ENCODE peak calls at places on chromosomes 3 and 15, in four cellular contexts. H is fibroblast of mammary gland, S is AG09309, L is IMR-90. R is an unnamed sample.

GRCh38 chr15:67329984-67330733 is 75.6 kb downstream of the IQCH start:
- DNase-seq in H (no peak), S (no peak), L (no peak), R (no peak)

GRCh38 chr3:16595778-16596177 is 9.4 kb downstream of the DAZL start:
- DNase-seq in H (peak; percentile 30), S (no peak), L (no peak), R (no peak)

GRCh38 chr3:145882416-145882815 is 278.6 kb downstream of the PLOD2 start:
- DNase-seq in H (peak; percentile 64), S (peak; percentile 18), L (no peak), R (no peak)

GRCh38 chr3:114022145-114022544 is 34.2 kb downstream of the CCDC191 start:
- DNase-seq in H (no peak), S (no peak), L (no peak), R (peak; percentile 1)

GRCh38 chr3:53478166-53478830 is 16.1 kb upstream of the CACNA1D start:
- DNase-seq in H (no peak), S (no peak), L (no peak), R (no peak)

GRCh38 chr3:58526124-58526957 is 10.6 kb downstream of the ACOX2 start:
- DNase-seq in H (peak; percentile 96), S (peak; percentile 81), L (peak; percentile 94), R (peak; percentile 89)

GRCh38 chr3:47210863-47211405 is 47.0 kb upstream of the SETD2 start:
- DNase-seq in H (no peak), S (no peak), L (no peak), R (no peak)

GRCh38 chr3:14170569-14171159 is 7.7 kb downstream of the XPC start:
- DNase-seq in H (peak; percentile 67), S (peak; percentile 69), L (peak; percentile 90), R (peak; percentile 89)

GRCh38 chr3:130905551-130905950 is 11.7 kb downstream of the ATP2C1 start:
- DNase-seq in H (peak; percentile 63), S (peak; percentile 69), L (peak; percentile 52), R (peak; percentile 48)

GRCh38 chr3:43948013-43948412 is 257.3 kb downstream of the ABHD5 start:
- DNase-seq in H (peak; percentile 38), S (no peak), L (no peak), R (no peak)

GRCh38 chr15:75942464-75942863 is 38.8 kb downstream of the FBXO22 start:
- DNase-seq in H (no peak), S (no peak), L (no peak), R (no peak)

GRCh38 chr15:31392761-31393401 is 66.2 kb downstream of the KLF13 start:
- DNase-seq in H (no peak), S (no peak), L (no peak), R (no peak)

GRCh38 chr15:49026700-49027099 is 19.5 kb downstream of the SECISBP2L start:
- DNase-seq in H (no peak), S (no peak), L (no peak), R (no peak)

GRCh38 chr3:54660599-54661210 is 267.2 kb downstream of the LRTM1 start:
- DNase-seq in H (no peak), S (peak; percentile 4), L (no peak), R (no peak)

GRCh38 chr15:74295800-74296199 is 59.7 kb downstream of the CCDC33 start:
- DNase-seq in H (no peak), S (no peak), L (no peak), R (no peak)

GRCh38 chr3:81718311-81718710 is 43.1 kb downstream of the GBE1 start:
- DNase-seq in H (no peak), S (no peak), L (no peak), R (no peak)

GRCh38 chr15:72380743-72381142 is 4.9 kb upstream of the HEXA start:
- DNase-seq in H (no peak), S (no peak), L (no peak), R (no peak)

GRCh38 chr15:72379856-72380255 is 4.0 kb upstream of the HEXA start:
- DNase-seq in H (no peak), S (no peak), L (no peak), R (no peak)

DNA sequence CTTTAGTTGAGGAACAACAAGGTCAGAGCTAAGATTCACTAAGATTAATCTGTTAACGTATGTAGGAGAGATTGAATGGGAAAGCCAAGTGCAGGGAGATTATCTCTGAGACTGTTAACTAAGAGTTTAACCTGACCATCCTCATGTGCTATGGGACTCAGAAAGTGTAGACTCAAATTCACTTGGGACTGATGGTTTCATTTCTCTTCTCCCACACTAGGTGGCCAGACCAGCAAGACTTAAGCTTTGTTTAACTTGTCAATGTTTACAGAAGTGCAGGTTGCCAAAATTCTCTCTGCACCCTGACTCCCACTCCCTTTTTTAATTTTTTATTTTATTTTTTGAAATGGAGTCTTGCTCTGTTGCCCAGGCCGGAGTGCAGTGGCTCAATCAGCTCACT is 6.3 kb upstream of the HEXA start:
- DNase-seq in H (no peak), S (no peak), L (no peak), R (peak; percentile 10)
- TF ChIP-seq CTCF in H (peak; percentile 14), S (peak; percentile 36), L (peak; percentile 16), R (peak; percentile 59)

GRCh38 chr15:39578851-39579486 is 1.9 kb upstream of the THBS1 start:
- DNase-seq in H (peak; percentile 13), S (peak; percentile 11), L (peak; percentile 52), R (peak; percentile 20)
- TF ChIP-seq CTCF in H (no peak), S (peak; percentile 27), L (peak; percentile 24), R (peak; percentile 50)

DNA sequence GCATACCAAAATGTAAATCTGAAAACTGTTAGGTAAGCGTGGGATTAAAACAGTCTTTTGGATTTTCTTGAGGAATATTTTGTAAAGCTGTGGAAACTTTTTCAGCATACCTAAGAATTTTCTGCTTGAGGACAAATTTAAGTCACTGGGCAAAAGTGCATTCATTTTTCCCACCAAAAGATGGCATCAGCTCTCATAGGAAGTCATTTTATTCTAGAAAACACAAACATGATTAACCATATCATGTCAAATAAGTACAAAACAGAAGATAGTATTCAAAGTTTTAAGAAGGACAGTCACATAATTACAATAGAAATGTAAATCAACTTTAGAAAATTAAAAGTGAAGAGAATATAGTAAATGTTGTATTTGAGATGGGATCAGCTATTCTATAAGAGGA is 63.5 kb downstream of the SLC49A4 start:
- DNase-seq in H (peak; percentile 52), S (no peak), L (peak; percentile 25), R (peak; percentile 30)
- TF ChIP-seq CTCF in H (peak; percentile 46), S (peak; percentile 31), L (peak; percentile 31), R (peak; percentile 70)

GRCh38 chr15:58267026-58267425 is 128.8 kb downstream of the AQP9 start:
- DNase-seq in H (no peak), S (no peak), L (no peak), R (no peak)

GRCh38 chr15:58271410-58271809 is 133.2 kb downstream of the AQP9 start:
- DNase-seq in H (no peak), S (no peak), L (no peak), R (no peak)

GRCh38 chr15:58273104-58273503 is 134.9 kb downstream of the AQP9 start:
- DNase-seq in H (no peak), S (no peak), L (no peak), R (no peak)

GRCh38 chr15:58269455-58270414 is 131.6 kb downstream of the AQP9 start:
- DNase-seq in H (peak; percentile 68), S (peak; percentile 24), L (peak; percentile 71), R (peak; percentile 30)

DNA sequence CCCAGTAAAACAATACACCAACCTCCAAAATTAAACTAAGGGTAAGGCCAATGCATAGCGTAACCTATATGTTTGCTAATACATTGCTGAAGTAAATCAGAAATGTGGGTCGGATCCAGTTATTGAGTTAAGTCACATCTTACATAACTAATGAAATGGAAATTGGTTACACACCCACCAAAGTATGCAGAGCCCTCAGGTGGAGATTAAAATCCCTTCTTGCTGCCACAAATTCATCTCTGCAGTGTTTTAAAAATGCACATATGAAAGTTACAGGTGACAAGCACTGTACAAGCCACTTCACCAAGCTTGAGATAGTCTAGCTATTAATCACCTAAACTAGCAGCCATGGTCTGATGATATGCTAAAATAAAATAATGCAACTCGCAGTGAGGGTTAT is 130.6 kb downstream of the AQP9 start:
- DNase-seq in H (no peak), S (no peak), L (no peak), R (no peak)
- TF ChIP-seq CTCF in H (no peak), S (no peak), L (no peak), R (no peak)

GRCh38 chr3:107441617-107442016 is 64.4 kb downstream of the CCDC54 start:
- DNase-seq in H (peak; percentile 30), S (no peak), L (peak; percentile 33), R (no peak)
- TF ChIP-seq CTCF in H (no peak), S (no peak), L (no peak), R (no peak)

GRCh38 chr3:12753275-12754028 is 5.6 kb downstream of the TMEM40 start:
- DNase-seq in H (no peak), S (no peak), L (no peak), R (no peak)

GRCh38 chr3:12754315-12754714 is 4.7 kb downstream of the TMEM40 start:
- DNase-seq in H (no peak), S (no peak), L (no peak), R (no peak)

GRCh38 chr3:12756635-12757034 is 2.4 kb downstream of the TMEM40 start:
- DNase-seq in H (no peak), S (no peak), L (no peak), R (no peak)

GRCh38 chr3:12756185-12756584 is 2.9 kb downstream of the TMEM40 start:
- DNase-seq in H (no peak), S (no peak), L (no peak), R (no peak)

GRCh38 chr3:12755754-12756153 is 3.3 kb downstream of the TMEM40 start:
- DNase-seq in H (no peak), S (no peak), L (no peak), R (no peak)
- TF ChIP-seq CTCF in H (no peak), S (no peak), L (no peak), R (no peak)

GRCh38 chr3:72087420-72087819 is 302.5 kb upstream of the PROK2 start:
- DNase-seq in H (no peak), S (no peak), L (no peak), R (no peak)
- TF ChIP-seq CTCF in H (no peak), S (no peak), L (no peak), R (no peak)

R was measured in HFFc6.